ENCODE peak calls at places on chromosomes 2 and 18, in nine cellular contexts. R is hepatocyte, H is GM23248, Q is SK-N-SH, F is PC-3, C is GM23338, B is PC-9, A is HCT116, X is Karpas-422. E is an unnamed sample.

GRCh38 chr18:13260927-13261471 is 42.4 kb downstream of the LDLRAD4 start:
- DNase-seq in C (no peak), H (no peak), X (no peak), F (no peak), Q (no peak), A (no peak), B (no peak), R (no peak), E (no peak)

GRCh38 chr18:74579704-74580103 is 18.0 kb upstream of the ZNF407 start:
- DNase-seq in A (no peak), H (no peak), R (no peak), Q (no peak), C (peak; percentile 59), B (no peak), X (no peak), F (no peak), E (no peak)

GRCh38 chr18:8695932-8696510 is 9.3 kb upstream of the MTCL1 start:
- DNase-seq in F (no peak), B (no peak), Q (no peak), R (no peak), H (no peak), X (no peak), A (no peak), C (no peak), E (peak; percentile 18)

GRCh38 chr2:218925434-218925833 is 34.0 kb upstream of the CDK5R2 start:
- DNase-seq in F (no peak), A (no peak), H (no peak), Q (no peak), X (no peak), R (no peak), B (no peak), C (no peak), E (no peak)

GRCh38 chr18:7568426-7568825 is 1.3 kb downstream of the PTPRM start:
- DNase-seq in C (peak; percentile 76), R (peak; percentile 66), F (peak; percentile 28), X (no peak), H (peak; percentile 54), A (no peak), B (no peak), Q (peak; percentile 87), E (no peak)

GRCh38 chr18:46431522-46432171 is 225.4 kb downstream of the LOXHD1 start:
- DNase-seq in H (no peak), A (no peak), F (no peak), X (no peak), C (peak; percentile 30), Q (peak; percentile 60), B (no peak), R (no peak), E (no peak)

GRCh38 chr2:128362186-128362888 is 43.7 kb upstream of the HS6ST1 start:
- DNase-seq in C (no peak), F (no peak), Q (no peak), X (no peak), A (no peak), R (no peak), B (no peak), H (no peak), E (no peak)

GRCh38 chr2:112137516-112138142 is 556 bp upstream of the FBLN7 start:
- DNase-seq in A (no peak), H (peak; percentile 76), R (no peak), Q (no peak), X (no peak), F (peak; percentile 21), C (peak; percentile 27), B (peak; percentile 16), E (peak; percentile 23)

GRCh38 chr2:175461839-175462238 is 280.3 kb upstream of the ATP5MC3 start:
- DNase-seq in H (no peak), F (peak; percentile 4), R (peak; percentile 34), C (no peak), X (no peak), Q (no peak), A (no peak), B (no peak), E (no peak)

GRCh38 chr2:97210336-97210735 is 97.4 kb downstream of the ANKRD36 start:
- DNase-seq in A (no peak), C (no peak), H (no peak), X (no peak), Q (no peak), F (no peak), B (no peak), R (no peak), E (no peak)

GRCh38 chr2:200730960-200731359 is 80.8 kb upstream of the BZW1 start:
- DNase-seq in X (no peak), F (no peak), B (no peak), R (no peak), A (no peak), Q (no peak), C (no peak), H (no peak), E (no peak)

DNA sequence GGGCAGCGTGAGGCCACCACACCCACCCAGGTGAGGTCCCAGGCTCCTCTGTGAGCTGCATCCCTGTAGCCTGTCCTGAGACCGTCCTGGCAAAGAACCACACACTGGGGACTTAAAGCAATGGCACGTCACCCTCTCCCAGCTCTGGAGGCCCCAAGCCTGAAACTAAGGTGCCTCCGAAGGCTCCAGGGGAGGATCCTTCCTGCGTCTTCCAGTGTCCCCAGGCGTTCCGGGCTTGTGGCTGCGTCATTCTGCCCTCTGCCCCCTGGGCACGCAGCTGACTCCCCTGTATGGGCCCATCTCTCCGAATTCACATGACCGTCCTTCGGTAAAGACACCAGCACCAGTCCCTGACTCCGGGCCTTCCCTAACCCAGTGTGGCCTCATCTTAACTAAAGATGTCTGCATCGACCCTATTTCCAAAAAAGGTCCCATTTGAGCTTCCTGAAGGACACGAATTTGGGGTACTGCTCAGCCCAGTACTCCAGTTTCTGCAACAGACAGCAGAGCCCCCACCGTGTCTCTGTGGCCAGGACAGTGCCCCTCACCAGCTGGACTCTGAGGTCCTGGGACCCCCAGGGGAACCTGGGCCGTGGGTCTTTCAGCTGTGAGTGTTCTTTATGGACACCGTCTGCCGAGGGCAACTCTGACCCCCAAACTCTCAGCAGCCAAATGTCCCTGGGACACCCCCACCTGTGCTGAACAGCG is 75.2 kb upstream of the CTDP1 start:
- DNase-seq in Q (no peak), A (no peak), F (no peak), C (no peak), H (no peak), R (no peak), B (no peak), X (no peak), E (no peak)
- H3K9me2 ChIP-seq in Q (no peaks in the 10 kb centered on the region), A (no peaks in the 10 kb centered on the region), F (no peaks in the 10 kb centered on the region), C (no peaks in the 10 kb centered on the region), H (no peaks in the 10 kb centered on the region), R (no peaks in the 10 kb centered on the region), B (no peaks in the 10 kb centered on the region), X (no peaks in the 10 kb centered on the region), E (no peaks in the 10 kb centered on the region)

GRCh38 chr18:12031181-12031580 is 49.9 kb downstream of the IMPA2 start:
- DNase-seq in R (no peak), A (no peak), X (no peak), C (no peak), H (no peak), F (no peak), B (no peak), Q (no peak), E (no peak)

GRCh38 chr18:12028674-12029073 is 47.4 kb downstream of the IMPA2 start:
- DNase-seq in R (no peak), F (no peak), C (no peak), Q (peak; percentile 31), B (no peak), A (no peak), H (no peak), X (no peak), E (no peak)

GRCh38 chr18:12031836-12032235 is 50.5 kb downstream of the IMPA2 start:
- DNase-seq in A (no peak), F (no peak), B (no peak), X (no peak), Q (no peak), H (peak; percentile 94), R (no peak), C (no peak), E (no peak)

GRCh38 chr18:12029786-12030571 is 48.7 kb downstream of the IMPA2 start:
- DNase-seq in B (no peak), Q (no peak), H (no peak), X (no peak), F (no peak), R (no peak), C (no peak), A (no peak), E (no peak)

GRCh38 chr18:12030667-12031066 is 49.4 kb downstream of the IMPA2 start:
- DNase-seq in H (no peak), Q (no peak), B (no peak), R (no peak), A (no peak), C (no peak), X (no peak), F (no peak), E (no peak)
- H3K27ac ChIP-seq in H (no peak overlapping the region), Q (no peak overlapping the region), B (no peak overlapping the region), R (no peak overlapping the region), A (no peak overlapping the region), C (no peak overlapping the region), X (no peak overlapping the region), F (no peak overlapping the region), E (no peak overlapping the region)

DNA sequence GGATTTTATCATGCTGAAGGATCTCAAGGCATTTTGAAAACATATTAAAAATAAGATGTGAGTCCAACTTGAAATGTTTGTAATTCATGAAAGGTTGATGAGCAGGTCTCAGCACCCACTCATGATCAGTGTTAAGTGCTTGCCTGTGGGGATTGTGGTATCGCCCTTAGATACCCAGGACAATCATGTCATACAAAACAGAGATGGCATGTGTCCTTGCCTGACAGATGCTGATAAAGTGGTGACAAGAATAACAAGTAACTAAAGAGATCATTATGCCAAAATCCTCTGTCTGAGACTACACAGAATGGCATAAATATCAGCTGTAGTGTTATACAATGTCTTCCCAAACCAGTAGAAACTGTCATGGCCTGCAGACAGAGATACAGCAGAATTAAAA is 930.3 kb downstream of the SUCLG1 start:
- DNase-seq in F (no peak), C (no peak), Q (no peak), A (no peak), X (no peak), B (no peak), H (no peak), R (no peak), E (no peak)
- H3K9me2 ChIP-seq in F (no peaks in the 10 kb centered on the region), C (peaks cover 13% of the 10 kb centered on the region), Q (no peaks in the 10 kb centered on the region), A (no peaks in the 10 kb centered on the region), X (no peaks in the 10 kb centered on the region), B (peaks cover 4% of the 10 kb centered on the region), H (peaks cover 3% of the 10 kb centered on the region), R (no peaks in the 10 kb centered on the region), E (no peaks in the 10 kb centered on the region)

GRCh38 chr18:79964330-79965118 is at the start of gene HSBP1L1:
- DNase-seq in C (peak; percentile 90), H (peak; percentile 81), F (peak; percentile 85), X (peak; percentile 84), R (peak; percentile 92), B (peak; percentile 78), A (peak; percentile 48), Q (peak; percentile 85), E (peak; percentile 61)

GRCh38 chr18:79962311-79962710 is 2.1 kb upstream of the HSBP1L1 start:
- DNase-seq in F (peak; percentile 87), C (no peak), R (peak; percentile 43), A (peak; percentile 33), Q (no peak), H (peak; percentile 84), X (no peak), B (peak; percentile 75), E (no peak)

GRCh38 chr18:79963658-79964329 is 649 bp upstream of the HSBP1L1 start:
- DNase-seq in F (no peak), R (no peak), X (no peak), C (no peak), H (no peak), A (no peak), Q (no peak), B (no peak), E (no peak)

GRCh38 chr18:79962835-79963657 is 1.4 kb upstream of the HSBP1L1 start:
- DNase-seq in C (no peak), A (no peak), H (no peak), B (no peak), R (no peak), Q (no peak), F (peak; percentile 71), X (peak; percentile 82), E (no peak)

GRCh38 chr18:79965119-79965902 is 868 bp downstream of the HSBP1L1 start:
- DNase-seq in Q (peak; percentile 58), B (peak; percentile 37), R (peak; percentile 89), H (peak; percentile 82), C (peak; percentile 62), A (no peak), F (peak; percentile 72), X (peak; percentile 72), E (no peak)
- H3K27ac ChIP-seq in Q (no peak overlapping the region), B (peak overlapping the region; percentile 84), R (peak overlapping the region; percentile 96), H (peak overlapping the region; percentile 68), C (no peak overlapping the region), A (peak overlapping the region; percentile 90), F (peak overlapping the region; percentile 74), X (no peak overlapping the region), E (no peak overlapping the region)

E was measured in MM.1S.